ENCODE peak calls at places on chromosomes 16 and 17, in four cellular contexts. X is IMR-90; C is aorta; N is naive thymus-derived CD4-positive, alpha-beta T cell. R is an unnamed sample.

GRCh38 chr17:77376795-77377751 is 236.3 kb downstream of the SEC14L1 start:
- DNase-seq in X (peak), C (no peak), N (no peak), R (no peak)

GRCh38 chr16:50778284-50779163 is 36.6 kb downstream of the CYLD start:
- DNase-seq in X (no peak), C (no peak), N (no peak), R (no peak)

GRCh38 chr17:63171428-63172205 is 205.6 kb downstream of the TANC2 start:
- DNase-seq in X (peak), C (no peak), N (no peak), R (no peak)

GRCh38 chr16:15981382-15981781 is 32.0 kb downstream of the ABCC1 start:
- DNase-seq in X (no peak), C (no peak), N (no peak), R (no peak)

GRCh38 chr17:6654816-6655731 is 3.5 kb downstream of the C17orf100 start:
- DNase-seq in X (no peak), C (peak), N (no peak), R (no peak)

GRCh38 chr16:22023505-22023904 is 15.6 kb downstream of the MOSMO start:
- DNase-seq in X (no peak), C (no peak), N (no peak), R (no peak)

GRCh38 chr17:50728112-50728429 is 8.7 kb downstream of the LUC7L3 start:
- DNase-seq in X (no peak), C (no peak), N (no peak), R (no peak)

GRCh38 chr17:10022416-10022815 is 117.3 kb upstream of the RCVRN start:
- DNase-seq in X (no peak), C (no peak), N (no peak), R (no peak)

GRCh38 chr16:84004442-84004841 is 36.4 kb downstream of the NECAB2 start:
- DNase-seq in X (no peak), C (no peak), N (no peak), R (no peak)

GRCh38 chr16:1596516-1596915 is 15.4 kb downstream of the IFT140 start:
- DNase-seq in X (no peak), C (no peak), N (no peak), R (no peak)

GRCh38 chr16:56673916-56674315 is 4.3 kb downstream of the MT1H start:
- DNase-seq in X (peak), C (no peak), N (no peak), R (no peak)

GRCh38 chr17:17022011-17022800 is 20.1 kb upstream of the MPRIP start:
- DNase-seq in X (no peak), C (peak), N (no peak), R (no peak)